ENCODE peak calls at places on chromosomes 11 and 22, in five cellular contexts. One of them, this sample, is unnamed.
A peak's percentile ranks its signal among the peaks of the same experiment; 100 is the strongest.

GRCh38 chr11:30016588-30017363 is at the start of gene KCNA4:
- DNase-seq in retinal pigment epithelial cell: no peak
- DNase-seq in foreskin keratinocyte: no peak
- DNase-seq in GM23338: peak; percentile 84
- DNase-seq in activated CD4-positive, alpha-beta T cell treated with anti-CD3 and anti-CD28 coated beads for 24 hours: no peak
- DNase-seq in this sample: peak; percentile 76

GRCh38 chr11:119023741-119024140 is 5.2 kb downstream of the TRAPPC4 start:
- DNase-seq in GM23338: no peak
- DNase-seq in foreskin keratinocyte: no peak
- DNase-seq in activated CD4-positive, alpha-beta T cell treated with anti-CD3 and anti-CD28 coated beads for 24 hours: no peak
- DNase-seq in retinal pigment epithelial cell: no peak
- DNase-seq in this sample: no peak

GRCh38 chr11:103870821-103871309 is 165.6 kb upstream of the DDI1 start:
- DNase-seq in GM23338: no peak
- DNase-seq in retinal pigment epithelial cell: no peak
- DNase-seq in foreskin keratinocyte: no peak
- DNase-seq in activated CD4-positive, alpha-beta T cell treated with anti-CD3 and anti-CD28 coated beads for 24 hours: no peak
- DNase-seq in this sample: no peak

GRCh38 chr11:20112291-20113146 is 47.8 kb downstream of the DBX1 start:
- DNase-seq in retinal pigment epithelial cell: peak; percentile 98
- DNase-seq in GM23338: no peak
- DNase-seq in activated CD4-positive, alpha-beta T cell treated with anti-CD3 and anti-CD28 coated beads for 24 hours: no peak
- DNase-seq in foreskin keratinocyte: peak; percentile 97
- DNase-seq in this sample: no peak

GRCh38 chr11:66800720-66801428 is 42.4 kb upstream of the RCE1 start:
- DNase-seq in retinal pigment epithelial cell: no peak
- DNase-seq in GM23338: no peak
- DNase-seq in activated CD4-positive, alpha-beta T cell treated with anti-CD3 and anti-CD28 coated beads for 24 hours: no peak
- DNase-seq in foreskin keratinocyte: no peak
- DNase-seq in this sample: no peak

GRCh38 chr11:26858098-26858497 is 135.8 kb upstream of the FIBIN start:
- DNase-seq in GM23338: no peak
- DNase-seq in activated CD4-positive, alpha-beta T cell treated with anti-CD3 and anti-CD28 coated beads for 24 hours: no peak
- DNase-seq in foreskin keratinocyte: no peak
- DNase-seq in retinal pigment epithelial cell: no peak
- DNase-seq in this sample: no peak

GRCh38 chr11:71977743-71978418 is 20.8 kb upstream of the IL18BP start:
- DNase-seq in foreskin keratinocyte: no peak
- DNase-seq in activated CD4-positive, alpha-beta T cell treated with anti-CD3 and anti-CD28 coated beads for 24 hours: peak; percentile 33
- DNase-seq in GM23338: peak; percentile 56
- DNase-seq in retinal pigment epithelial cell: no peak
- DNase-seq in this sample: no peak

GRCh38 chr11:16382177-16382576 is 25.8 kb upstream of the SOX6 start:
- DNase-seq in activated CD4-positive, alpha-beta T cell treated with anti-CD3 and anti-CD28 coated beads for 24 hours: no peak
- DNase-seq in GM23338: no peak
- DNase-seq in retinal pigment epithelial cell: no peak
- DNase-seq in foreskin keratinocyte: no peak
- DNase-seq in this sample: no peak

GRCh38 chr22:32706149-32706548 is 95.4 kb upstream of the TIMP3 start:
- DNase-seq in GM23338: peak; percentile 29
- DNase-seq in activated CD4-positive, alpha-beta T cell treated with anti-CD3 and anti-CD28 coated beads for 24 hours: no peak
- DNase-seq in retinal pigment epithelial cell: no peak
- DNase-seq in foreskin keratinocyte: no peak
- DNase-seq in this sample: no peak

GRCh38 chr11:111387318-111387863 is 8.3 kb upstream of the POU2AF1 start:
- DNase-seq in foreskin keratinocyte: no peak
- DNase-seq in activated CD4-positive, alpha-beta T cell treated with anti-CD3 and anti-CD28 coated beads for 24 hours: no peak
- DNase-seq in retinal pigment epithelial cell: no peak
- DNase-seq in GM23338: no peak
- DNase-seq in this sample: no peak